ENCODE peak calls at places on chromosomes 12 and 14, in nine cellular contexts. G is WTC11; K is activated CD8-positive, alpha-beta T cell treated with anti-CD3 and anti-CD28 coated beads for 36 hours; F is naive thymus-derived CD8-positive, alpha-beta T cell; S is fibroblast of the aortic adventitia; R is caudate nucleus; Q is A549; B is HFF-Myc; D is aorta. X is an unnamed sample.

GRCh38 chr14:74109369-74109768 is 24.6 kb downstream of the LIN52 start:
- DNase-seq in D (no peak), G (no peak), Q (no peak), S (peak), K (no peak), R (no peak), B (no peak), F (no peak), X (no peak)

GRCh38 chr12:13905795-13906194 is 75.6 kb downstream of the GRIN2B start:
- DNase-seq in D (no peak), F (no peak), B (no peak), K (no peak), Q (no peak), G (no peak), S (no peak), R (no peak), X (no peak)

GRCh38 chr14:76829650-76830421 is 3.6 kb downstream of the LRRC74A start:
- DNase-seq in D (no peak), Q (no peak), K (no peak), G (no peak), S (no peak), F (no peak), R (peak), B (no peak), X (no peak)

GRCh38 chr12:22029491-22029890 is 16.5 kb upstream of the CMAS start:
- DNase-seq in R (no peak), S (no peak), K (no peak), G (no peak), Q (no peak), D (no peak), F (no peak), B (no peak), X (no peak)

GRCh38 chr12:111828338-111828979 is 13.6 kb upstream of the MAPKAPK5 start:
- DNase-seq in F (no peak), S (no peak), R (no peak), K (no peak), D (no peak), G (no peak), B (no peak), Q (no peak), X (no peak)

GRCh38 chr14:56423591-56423991 is 156.0 kb upstream of the TMEM260 start:
- DNase-seq in S (peak), F (no peak), R (no peak), G (no peak), D (no peak), K (no peak), B (peak), Q (no peak), X (no peak)

GRCh38 chr12:113559466-113559865 is 87.8 kb upstream of the LHX5 start:
- DNase-seq in K (no peak), S (no peak), G (no peak), Q (no peak), R (no peak), F (no peak), D (no peak), B (no peak), X (no peak)

GRCh38 chr12:120751389-120751788 is 25.8 kb downstream of the ACADS start:
- DNase-seq in G (no peak), K (no peak), R (no peak), S (no peak), F (no peak), B (no peak), D (no peak), Q (no peak), X (no peak)

GRCh38 chr12:49564241-49565118 is 3.5 kb downstream of the MCRS1 start:
- DNase-seq in B (no peak), Q (no peak), G (no peak), K (peak), D (no peak), R (no peak), F (no peak), S (no peak), X (no peak)

GRCh38 chr12:16075887-16076286 is 164.8 kb downstream of the DERA start:
- DNase-seq in G (no peak), R (no peak), S (no peak), D (no peak), Q (no peak), K (no peak), B (no peak), F (no peak), X (no peak)

GRCh38 chr12:49230176-49230575 is 34.7 kb upstream of the TUBA1C start:
- DNase-seq in S (no peak), Q (no peak), K (no peak), R (no peak), B (no peak), F (no peak), D (no peak), G (no peak), X (no peak)

GRCh38 chr12:10128687-10129086 is 1.3 kb downstream of the CLEC7A start:
- DNase-seq in K (no peak), R (no peak), Q (no peak), S (no peak), D (no peak), G (no peak), F (no peak), B (no peak), X (no peak)

GRCh38 chr14:73285979-73286378 is 48.7 kb downstream of the PAPLN start:
- DNase-seq in F (no peak), Q (no peak), S (no peak), K (no peak), B (no peak), D (no peak), R (no peak), G (no peak), X (no peak)